ENCODE peak calls at places on chromosomes 12 and 14, in five cellular contexts. E, U, K, O and Q are unnamed samples.

GRCh38 chr12:109927622-109928021 is 27.5 kb downstream of the TCHP start:
- DNase-seq in E (peak; percentile 46), U (peak; percentile 74), K (peak; percentile 36), O (no peak), Q (peak; percentile 62)

GRCh38 chr12:115132906-115133305 is 448.9 kb upstream of the TBX3 start:
- DNase-seq in E (no peak), U (no peak), K (no peak), O (no peak), Q (no peak)

GRCh38 chr12:114405449-114406271 is at the start of gene TBX5:
- DNase-seq in E (no peak), U (peak; percentile 81), K (no peak), O (no peak), Q (peak; percentile 89)

GRCh38 chr12:123055281-123055766 is 74.8 kb downstream of the ARL6IP4 start:
- DNase-seq in E (no peak), U (no peak), K (no peak), O (no peak), Q (no peak)

GRCh38 chr12:6890789-6891624 is 13.6 kb upstream of the LRRC23 start:
- DNase-seq in E (peak; percentile 98), U (peak; percentile 97), K (peak; percentile 98), O (peak; percentile 97), Q (peak; percentile 96)

GRCh38 chr14:60931206-60931605 is 49.7 kb downstream of the TRMT5 start:
- DNase-seq in E (no peak), U (no peak), K (no peak), O (no peak), Q (peak; percentile 3)

GRCh38 chr12:96534339-96534738 is 45.0 kb downstream of the CFAP54 start:
- DNase-seq in E (no peak), U (no peak), K (no peak), O (no peak), Q (no peak)

GRCh38 chr14:71668186-71668912 is 263.9 kb upstream of the RGS6 start:
- DNase-seq in E (no peak), U (no peak), K (no peak), O (no peak), Q (peak; percentile 64)